ENCODE peak calls at places on chromosomes 11 and 22, in six cellular contexts. K, Z, F, U, T and R are unnamed samples.

GRCh38 chr11:76824083-76824939 is 36.4 kb upstream of the ACER3 start:
- DNase-seq in T (peak), K (no peak), Z (no peak), U (no peak), F (no peak), R (no peak)

GRCh38 chr22:47161631-47162030 is 399.2 kb downstream of the TBC1D22A start:
- DNase-seq in U (no peak), T (no peak), Z (no peak), F (no peak), K (no peak), R (no peak)

GRCh38 chr22:45529966-45530575 is 27.4 kb downstream of the FBLN1 start:
- DNase-seq in U (no peak), Z (no peak), T (no peak), F (no peak), K (no peak), R (no peak)

GRCh38 chr11:34680918-34681554 is 60.1 kb downstream of the EHF start:
- DNase-seq in U (no peak), K (no peak), Z (peak), F (no peak), T (peak), R (no peak)

GRCh38 chr11:120197254-120197891 is 13.5 kb upstream of the OAF start:
- DNase-seq in T (no peak), K (no peak), U (no peak), F (no peak), Z (no peak), R (no peak)

GRCh38 chr22:50723991-50724390 is 14.0 kb upstream of the ACR start:
- DNase-seq in K (no peak), U (peak), F (peak), T (no peak), Z (no peak), R (peak)

GRCh38 chr11:10478574-10479550 is 23.8 kb downstream of the AMPD3 start:
- DNase-seq in Z (no peak), F (no peak), U (peak), T (no peak), K (no peak), R (no peak)

GRCh38 chr22:30610299-30610698 is 3.3 kb downstream of the TCN2 start:
- DNase-seq in U (no peak), F (no peak), Z (no peak), T (no peak), K (no peak), R (no peak)

GRCh38 chr11:31397239-31397834 is 27.7 kb downstream of the DNAJC24 start:
- DNase-seq in T (peak), U (peak), Z (peak), K (peak), F (peak), R (peak)

GRCh38 chr22:44697423-44698179 is 4.4 kb upstream of the PRR5 start:
- DNase-seq in F (peak), T (peak), U (peak), Z (no peak), K (peak), R (peak)

GRCh38 chr22:28956506-28956905 is 73.1 kb downstream of the ZNRF3 start:
- DNase-seq in K (no peak), Z (no peak), U (no peak), T (no peak), F (peak), R (no peak)

GRCh38 chr11:11839718-11840117 is 2.1 kb upstream of the USP47 start:
- DNase-seq in T (no peak), Z (no peak), K (no peak), U (no peak), F (no peak), R (no peak)

GRCh38 chr11:71385091-71385490 is 63.1 kb downstream of the DHCR7 start:
- DNase-seq in Z (no peak), K (no peak), T (no peak), U (peak), F (no peak), R (no peak)

GRCh38 chr11:57224126-57224525 is 12.9 kb downstream of the APLNR start:
- DNase-seq in T (no peak), U (no peak), K (no peak), Z (no peak), F (no peak), R (no peak)

GRCh38 chr11:34223021-34223813 is 117.8 kb downstream of the NAT10 start:
- DNase-seq in F (no peak), T (peak), U (no peak), K (no peak), Z (no peak), R (no peak)

GRCh38 chr11:73308003-73308962 is at the start of gene ARHGEF17:
- DNase-seq in T (peak), U (peak), F (peak), K (no peak), Z (peak), R (peak)